ENCODE peak calls at places on chromosomes 1 and 21, in seven cellular contexts. F, I, N, E, D, X and J are unnamed samples. For H3K4me1 and H3K36me3, the result is how much of the 10 kb centered on the place peaks cover.

GRCh38 chr1:197955486-197956394 is 38.6 kb downstream of the LHX9 start:
- DNase-seq in I (no peak), F (peak), N (no peak), X (no peak), E (no peak), D (no peak), J (no peak)

GRCh38 chr1:198805498-198806151 is 166.8 kb downstream of the PTPRC start:
- DNase-seq in N (no peak), E (no peak), X (no peak), D (no peak), I (no peak), F (no peak), J (no peak)

GRCh38 chr1:113534130-113534817 is 144.0 kb downstream of the MAGI3 start:
- DNase-seq in X (no peak), I (no peak), E (no peak), D (no peak), F (peak), N (no peak), J (no peak)

GRCh38 chr1:58896211-58897183 is 112.7 kb upstream of the JUN start:
- DNase-seq in I (peak), F (no peak), E (no peak), D (peak), X (peak), N (peak), J (no peak)

GRCh38 chr1:248906741-248907661 is 966 bp downstream of the PGBD2 start:
- DNase-seq in N (no peak), F (peak), X (no peak), E (no peak), D (no peak), I (no peak), J (no peak)

GRCh38 chr21:45920824-45921600 is 60.6 kb upstream of the COL6A1 start:
- DNase-seq in N (no peak), E (no peak), D (no peak), F (no peak), I (no peak), X (no peak), J (no peak)

GRCh38 chr1:24459551-24460266 is 42.9 kb upstream of the RCAN3 start:
- DNase-seq in X (no peak), N (no peak), E (no peak), I (no peak), D (no peak), F (no peak), J (no peak)

GRCh38 chr1:19646366-19646765 is 2.3 kb downstream of the NBL1 start:
- DNase-seq in E (no peak), D (no peak), X (peak), I (peak), N (peak), F (no peak), J (no peak)

GRCh38 chr1:153611024-153611352 is 1.9 kb downstream of the S100A16 start:
- DNase-seq in I (no peak), N (no peak), F (no peak), D (no peak), X (no peak), E (no peak), J (no peak)

GRCh38 chr1:2858676-2859075 is 57.2 kb upstream of the TTC34 start:
- DNase-seq in N (no peak), E (no peak), X (no peak), F (no peak), I (no peak), D (no peak), J (no peak)

GRCh38 chr21:42176864-42177263 is 42.1 kb upstream of the ABCG1 start:
- DNase-seq in I (no peak), X (no peak), E (no peak), F (no peak), N (no peak), D (no peak), J (no peak)

GRCh38 chr1:201360486-201360885 is 17.0 kb downstream of the TNNT2 start:
- DNase-seq in N (no peak), D (no peak), X (no peak), I (no peak), F (no peak), E (no peak), J (no peak)

GRCh38 chr1:157961805-157962762 is 31.4 kb upstream of the KIRREL1 start:
- DNase-seq in N (no peak), X (peak), I (no peak), D (no peak), E (no peak), F (peak), J (no peak)

GRCh38 chr1:237084399-237085077 is 42.6 kb downstream of the RYR2 start:
- DNase-seq in F (no peak), E (no peak), X (no peak), N (no peak), D (no peak), I (no peak), J (no peak)

GRCh38 chr1:29586215-29586614 is 349.9 kb downstream of the PTPRU start:
- DNase-seq in D (no peak), N (no peak), X (no peak), I (no peak), F (no peak), E (no peak), J (no peak)

GRCh38 chr1:26790551-26790953 is 2.8 kb downstream of the PIGV start:
- DNase-seq in X (no peak), I (no peak), E (no peak), N (no peak), F (no peak), D (no peak), J (no peak)

GRCh38 chr1:183080406-183080805 is 57.2 kb downstream of the LAMC1 start:
- DNase-seq in X (no peak), F (no peak), D (no peak), I (no peak), N (no peak), E (no peak), J (no peak)

GRCh38 chr1:51048670-51049069 is 53.4 kb upstream of the C1orf185 start:
- DNase-seq in X (no peak), I (no peak), E (no peak), F (no peak), D (no peak), N (no peak), J (no peak)

GRCh38 chr1:51044834-51045233 is 57.2 kb upstream of the C1orf185 start:
- DNase-seq in D (no peak), N (no peak), E (no peak), I (no peak), X (no peak), F (peak), J (no peak)

GRCh38 chr1:51044199-51044598 is 57.8 kb upstream of the C1orf185 start:
- DNase-seq in X (no peak), F (no peak), I (no peak), N (no peak), E (no peak), D (no peak), J (no peak)

DNA sequence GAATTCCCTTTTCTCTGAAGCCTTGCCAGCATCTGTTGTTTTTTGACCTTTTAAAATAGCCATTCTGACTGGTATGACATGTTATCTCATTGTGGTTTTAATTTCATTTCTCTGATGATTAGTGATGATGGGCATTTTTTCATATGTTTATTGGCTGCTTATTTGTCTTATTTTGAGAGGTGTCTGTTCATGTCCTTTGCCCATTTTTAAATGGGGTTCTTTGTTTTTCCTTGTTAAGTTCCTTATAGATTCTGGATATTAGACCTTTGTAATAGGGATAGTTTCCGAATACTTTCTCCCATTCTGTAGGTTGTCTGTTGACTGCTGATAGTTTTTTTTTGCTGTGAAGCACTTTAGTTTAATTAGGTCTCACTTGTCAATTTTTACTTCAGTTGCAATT is 54.0 kb upstream of the C1orf185 start:
- DNase-seq in E (no peak), X (no peak), I (no peak), D (no peak), N (no peak), F (no peak), J (no peak)
- H3K4me1 ChIP-seq in E (under half), X (under half), I (under half), D (under half), N (under half), F (under half), J (under half)

GRCh38 chr1:37868466-37868865 is 9.1 kb upstream of the MTF1 start:
- DNase-seq in I (no peak), E (no peak), N (no peak), F (no peak), X (no peak), D (no peak), J (no peak)
- H3K36me3 ChIP-seq in I (under half), E (under half), N (half or more), F (under half), X (under half), D (under half), J (half or more)

GRCh38 chr21:31034378-31034777 is 3.9 kb downstream of the KRTAP19-8 start:
- DNase-seq in N (no peak), F (no peak), X (no peak), E (no peak), I (no peak), D (no peak), J (no peak)
- H3K4me3 ChIP-seq in N (no peak), F (no peak), X (no peak), E (no peak), I (no peak), D (no peak), J (no peak)

DNA sequence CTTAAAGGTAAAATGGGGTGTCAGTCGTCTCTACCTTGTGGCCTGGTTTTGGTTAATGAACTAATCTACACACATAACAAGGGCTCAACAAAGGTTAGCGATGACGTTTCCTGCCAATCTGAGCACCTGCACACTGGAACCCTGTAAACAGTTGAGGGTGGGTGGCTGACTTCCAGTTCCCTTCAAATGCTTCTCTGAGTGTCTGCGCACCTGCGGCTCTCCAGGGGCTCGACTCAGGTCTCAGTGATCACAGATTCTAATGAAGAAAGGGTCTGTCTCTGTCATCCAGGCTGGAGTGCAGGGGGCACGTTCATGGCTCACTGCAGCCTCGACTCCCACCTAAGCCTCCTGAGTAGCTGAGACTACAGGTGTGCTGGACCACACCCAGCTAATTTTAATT is 3.3 kb upstream of the AGPAT3 start:
- DNase-seq in E (no peak), D (no peak), X (peak), I (no peak), N (peak), F (no peak), J (no peak)
- H3K4me1 ChIP-seq in E (under half), D (under half), X (under half), I (under half), N (under half), F (under half), J (under half)

GRCh38 chr1:147600119-147601111 is 59.1 kb downstream of the BCL9 start:
- DNase-seq in E (no peak), N (no peak), D (no peak), X (no peak), F (peak), I (no peak), J (peak)

GRCh38 chr1:147608601-147609000 is 61.7 kb downstream of the ACP6 start:
- DNase-seq in D (no peak), F (no peak), E (no peak), X (no peak), I (no peak), N (no peak), J (no peak)

GRCh38 chr1:147603986-147604385 is 62.7 kb downstream of the BCL9 start:
- DNase-seq in I (no peak), N (no peak), D (no peak), E (no peak), F (no peak), X (no peak), J (no peak)

GRCh38 chr1:147609358-147609757 is 61.0 kb downstream of the ACP6 start:
- DNase-seq in E (no peak), I (no peak), F (no peak), D (no peak), N (no peak), X (no peak), J (no peak)

DNA sequence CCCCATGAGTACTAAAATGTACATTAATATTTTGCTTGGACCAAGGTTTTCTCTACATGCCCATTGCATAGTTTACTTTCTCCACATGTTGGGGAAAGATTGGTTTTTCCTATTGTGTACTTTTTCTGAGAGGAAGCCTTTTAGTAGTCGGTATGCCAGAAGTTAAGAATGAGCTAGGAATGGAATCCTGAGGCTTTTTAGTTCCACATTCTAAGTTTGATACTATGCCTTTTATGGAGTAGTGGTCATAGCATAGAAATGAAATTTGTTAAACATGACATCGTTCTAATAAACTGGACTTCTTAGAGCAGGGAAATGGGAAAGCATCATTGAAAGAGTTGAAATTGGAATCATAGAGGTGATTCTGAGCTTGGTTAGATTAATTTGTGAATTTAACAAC is 64.3 kb downstream of the BCL9 start:
- DNase-seq in N (no peak), X (no peak), D (no peak), F (no peak), I (no peak), E (no peak), J (no peak)
- H3K36me3 ChIP-seq in N (under half), X (under half), D (under half), F (under half), I (under half), E (under half), J (under half)